ENCODE peak calls at places on chromosome 19, in eight cellular contexts. One of them, this sample, is unnamed. For H3K4me1, the result is how much of the 10 kb centered on the place peaks cover.

GRCh38 chr19:49142866-49143335 is 12.3 kb downstream of the HRC start:
- DNase-seq in GM23338: peak
- DNase-seq in fibroblast of lung: peak
- DNase-seq in PC-3: peak
- DNase-seq in HCT116: no peak
- DNase-seq in endothelial cell of umbilical vein: peak
- DNase-seq in neuronal stem cell: peak
- DNase-seq in neural progenitor cell: peak
- DNase-seq in this sample: peak

GRCh38 chr19:48506138-48506733 is 5.4 kb downstream of the LMTK3 start:
- DNase-seq in GM23338: peak
- DNase-seq in fibroblast of lung: peak
- DNase-seq in PC-3: peak
- DNase-seq in HCT116: no peak
- DNase-seq in endothelial cell of umbilical vein: no peak
- DNase-seq in neuronal stem cell: no peak
- DNase-seq in neural progenitor cell: peak
- DNase-seq in this sample: peak

GRCh38 chr19:17420267-17420924 is 549 bp downstream of the MVB12A start:
- DNase-seq in GM23338: peak
- DNase-seq in fibroblast of lung: peak
- DNase-seq in PC-3: peak
- DNase-seq in HCT116: no peak
- DNase-seq in endothelial cell of umbilical vein: peak
- DNase-seq in neuronal stem cell: no peak
- DNase-seq in neural progenitor cell: peak
- DNase-seq in this sample: peak

GRCh38 chr19:46732172-46732938 is 13.5 kb upstream of the FKRP start:
- DNase-seq in GM23338: no peak
- DNase-seq in fibroblast of lung: peak
- DNase-seq in PC-3: no peak
- DNase-seq in HCT116: no peak
- DNase-seq in endothelial cell of umbilical vein: no peak
- DNase-seq in neuronal stem cell: no peak
- DNase-seq in neural progenitor cell: no peak
- DNase-seq in this sample: no peak

GRCh38 chr19:11377237-11377636 is 2.8 kb downstream of the SWSAP1 start:
- DNase-seq in GM23338: peak
- DNase-seq in fibroblast of lung: peak
- DNase-seq in PC-3: peak
- DNase-seq in HCT116: no peak
- DNase-seq in endothelial cell of umbilical vein: peak
- DNase-seq in neuronal stem cell: no peak
- DNase-seq in neural progenitor cell: no peak
- DNase-seq in this sample: peak

GRCh38 chr19:29491491-29491890 is 34.3 kb upstream of the VSTM2B start:
- DNase-seq in GM23338: no peak
- DNase-seq in fibroblast of lung: no peak
- DNase-seq in PC-3: no peak
- DNase-seq in HCT116: no peak
- DNase-seq in endothelial cell of umbilical vein: no peak
- DNase-seq in neuronal stem cell: no peak
- DNase-seq in neural progenitor cell: no peak
- DNase-seq in this sample: no peak

GRCh38 chr19:11693505-11694499 is 44.9 kb downstream of the ZNF823 start:
- DNase-seq in GM23338: peak
- DNase-seq in fibroblast of lung: peak
- DNase-seq in PC-3: peak
- DNase-seq in HCT116: peak
- DNase-seq in endothelial cell of umbilical vein: no peak
- DNase-seq in neuronal stem cell: no peak
- DNase-seq in neural progenitor cell: peak
- DNase-seq in this sample: peak

GRCh38 chr19:30222428-30222873 is 149.7 kb upstream of the ZNF536 start:
- DNase-seq in GM23338: peak
- DNase-seq in fibroblast of lung: no peak
- DNase-seq in PC-3: no peak
- DNase-seq in HCT116: no peak
- DNase-seq in endothelial cell of umbilical vein: no peak
- DNase-seq in neuronal stem cell: no peak
- DNase-seq in neural progenitor cell: peak
- DNase-seq in this sample: peak

GRCh38 chr19:53771133-53771532 is 53.0 kb downstream of the NLRP12 start:
- DNase-seq in GM23338: peak
- DNase-seq in fibroblast of lung: no peak
- DNase-seq in PC-3: peak
- DNase-seq in HCT116: no peak
- DNase-seq in endothelial cell of umbilical vein: no peak
- DNase-seq in neuronal stem cell: no peak
- DNase-seq in neural progenitor cell: no peak
- DNase-seq in this sample: no peak

GRCh38 chr19:15615526-15615925 is 508 bp downstream of the CYP4F8 start:
- DNase-seq in GM23338: no peak
- DNase-seq in fibroblast of lung: no peak
- DNase-seq in PC-3: no peak
- DNase-seq in HCT116: no peak
- DNase-seq in endothelial cell of umbilical vein: no peak
- DNase-seq in neuronal stem cell: no peak
- DNase-seq in neural progenitor cell: no peak
- DNase-seq in this sample: no peak

GRCh38 chr19:11279505-11280236 is 16.3 kb upstream of the TSPAN16 start:
- DNase-seq in GM23338: no peak
- DNase-seq in fibroblast of lung: peak
- DNase-seq in PC-3: no peak
- DNase-seq in HCT116: no peak
- DNase-seq in endothelial cell of umbilical vein: no peak
- DNase-seq in neuronal stem cell: no peak
- DNase-seq in neural progenitor cell: no peak
- DNase-seq in this sample: no peak

GRCh38 chr19:20359933-20360720 is 193.1 kb downstream of the ZNF486 start:
- DNase-seq in GM23338: peak
- DNase-seq in fibroblast of lung: no peak
- DNase-seq in PC-3: peak
- DNase-seq in HCT116: no peak
- DNase-seq in endothelial cell of umbilical vein: no peak
- DNase-seq in neuronal stem cell: no peak
- DNase-seq in neural progenitor cell: peak
- DNase-seq in this sample: no peak

GRCh38 chr19:2305974-2306806 is 1.8 kb downstream of the LINGO3 start:
- DNase-seq in GM23338: no peak
- DNase-seq in fibroblast of lung: no peak
- DNase-seq in PC-3: no peak
- DNase-seq in HCT116: no peak
- DNase-seq in endothelial cell of umbilical vein: no peak
- DNase-seq in neuronal stem cell: no peak
- DNase-seq in neural progenitor cell: no peak
- DNase-seq in this sample: no peak

GRCh38 chr19:10126213-10126639 is 6.5 kb upstream of the EIF3G start:
- DNase-seq in GM23338: no peak
- DNase-seq in fibroblast of lung: no peak
- DNase-seq in PC-3: no peak
- DNase-seq in HCT116: no peak
- DNase-seq in endothelial cell of umbilical vein: no peak
- DNase-seq in neuronal stem cell: no peak
- DNase-seq in neural progenitor cell: no peak
- DNase-seq in this sample: no peak

GRCh38 chr19:3653865-3654513 is 27.4 kb upstream of the CACTIN start:
- DNase-seq in GM23338: peak
- DNase-seq in fibroblast of lung: no peak
- DNase-seq in PC-3: no peak
- DNase-seq in HCT116: no peak
- DNase-seq in endothelial cell of umbilical vein: no peak
- DNase-seq in neuronal stem cell: no peak
- DNase-seq in neural progenitor cell: peak
- DNase-seq in this sample: peak

GRCh38 chr19:27966390-27966816 is 1246.5 kb downstream of the UQCRFS1 start:
- DNase-seq in GM23338: peak
- DNase-seq in fibroblast of lung: no peak
- DNase-seq in PC-3: peak
- DNase-seq in HCT116: no peak
- DNase-seq in endothelial cell of umbilical vein: no peak
- DNase-seq in neuronal stem cell: no peak
- DNase-seq in neural progenitor cell: peak
- DNase-seq in this sample: peak

GRCh38 chr19:18225702-18226468 is at the start of gene PDE4C:
- DNase-seq in GM23338: peak
- DNase-seq in fibroblast of lung: no peak
- DNase-seq in PC-3: no peak
- DNase-seq in HCT116: no peak
- DNase-seq in endothelial cell of umbilical vein: peak
- DNase-seq in neuronal stem cell: no peak
- DNase-seq in neural progenitor cell: peak
- DNase-seq in this sample: peak

DNA sequence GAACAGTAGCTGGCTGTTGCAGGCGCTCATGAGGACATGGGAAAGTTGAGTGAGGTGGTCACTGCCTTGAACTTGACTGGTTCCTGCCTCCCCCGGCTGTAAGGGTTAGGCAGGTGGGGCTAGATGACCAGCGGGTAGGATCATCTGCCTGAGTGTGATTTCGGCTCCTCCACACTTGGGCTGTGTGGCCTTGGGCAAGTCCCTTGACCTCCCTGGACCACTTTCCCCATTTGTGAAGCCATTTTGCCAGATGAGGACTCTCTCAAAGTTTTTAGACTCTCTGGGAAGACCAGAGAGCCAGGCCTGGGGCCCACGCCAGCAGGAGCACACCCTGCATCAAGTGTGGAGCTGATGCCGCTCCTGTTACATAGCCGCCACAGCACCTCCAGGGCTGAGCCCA is 9.5 kb downstream of the PPP1R37 start:
- DNase-seq in GM23338: no peak
- DNase-seq in fibroblast of lung: no peak
- DNase-seq in PC-3: no peak
- DNase-seq in HCT116: no peak
- DNase-seq in endothelial cell of umbilical vein: no peak
- DNase-seq in neuronal stem cell: no peak
- DNase-seq in neural progenitor cell: no peak
- DNase-seq in this sample: no peak
- H3K4me2 ChIP-seq in GM23338: no peak
- H3K4me2 ChIP-seq in fibroblast of lung: peak
- H3K4me2 ChIP-seq in PC-3: no peak
- H3K4me2 ChIP-seq in HCT116: no peak
- H3K4me2 ChIP-seq in endothelial cell of umbilical vein: no peak
- H3K4me2 ChIP-seq in neuronal stem cell: no peak
- H3K4me2 ChIP-seq in neural progenitor cell: peak
- H3K4me2 ChIP-seq in this sample: no peak

DNA sequence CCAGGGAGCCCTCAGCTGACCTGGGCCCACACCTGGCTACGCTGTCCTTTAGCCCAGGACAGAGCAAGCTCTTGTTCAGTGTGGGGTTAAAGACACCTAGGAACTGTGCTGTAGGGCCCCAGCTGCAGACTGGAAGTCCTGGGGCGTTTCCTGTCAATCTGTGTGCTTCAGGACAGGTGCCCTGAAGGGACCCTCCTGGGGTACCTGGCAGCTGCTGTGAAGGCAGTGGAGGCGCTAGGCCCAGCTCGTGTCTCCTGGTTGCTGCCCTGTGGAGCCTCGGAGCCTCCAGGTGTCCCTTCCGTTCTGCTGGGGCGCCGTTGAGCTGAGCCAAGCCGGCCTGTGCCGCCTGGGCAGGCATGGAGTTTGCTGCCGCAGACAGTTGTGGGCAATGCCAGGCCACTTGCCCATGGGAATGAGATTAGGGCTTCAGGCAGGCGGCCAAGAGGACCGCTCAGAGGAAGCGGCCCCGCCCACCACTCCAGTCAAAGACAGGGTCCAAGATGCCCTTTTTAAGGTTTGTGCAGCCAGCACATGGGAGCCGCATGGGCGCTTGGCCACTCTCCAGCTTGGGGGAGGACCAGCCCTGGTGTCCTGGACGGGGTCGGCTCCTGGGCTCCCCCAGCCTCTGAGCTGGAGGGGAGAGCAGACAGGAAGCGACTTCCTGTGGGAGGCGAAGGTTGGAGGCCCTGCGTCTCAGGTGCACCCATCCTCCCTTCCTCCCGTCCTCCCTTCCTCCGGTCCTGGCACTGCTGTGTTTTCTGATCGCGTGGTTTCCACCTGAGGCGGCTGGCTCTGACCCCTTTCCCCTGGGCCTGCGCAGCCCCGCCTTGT is 4.0 kb downstream of the PTBP1 start:
- DNase-seq in GM23338: peak
- DNase-seq in fibroblast of lung: peak
- DNase-seq in PC-3: peak
- DNase-seq in HCT116: no peak
- DNase-seq in endothelial cell of umbilical vein: peak
- DNase-seq in neuronal stem cell: no peak
- DNase-seq in neural progenitor cell: no peak
- DNase-seq in this sample: peak
- H3K4me1 ChIP-seq in GM23338: under half
- H3K4me1 ChIP-seq in fibroblast of lung: under half
- H3K4me1 ChIP-seq in PC-3: under half
- H3K4me1 ChIP-seq in HCT116: under half
- H3K4me1 ChIP-seq in endothelial cell of umbilical vein: under half
- H3K4me1 ChIP-seq in neuronal stem cell: under half
- H3K4me1 ChIP-seq in neural progenitor cell: under half
- H3K4me1 ChIP-seq in this sample: under half

GRCh38 chr19:14405380-14405757 is 13.8 kb downstream of the DDX39A start:
- DNase-seq in GM23338: peak
- DNase-seq in fibroblast of lung: no peak
- DNase-seq in PC-3: no peak
- DNase-seq in HCT116: no peak
- DNase-seq in endothelial cell of umbilical vein: no peak
- DNase-seq in neuronal stem cell: peak
- DNase-seq in neural progenitor cell: peak
- DNase-seq in this sample: no peak

GRCh38 chr19:14400913-14401312 is 18.2 kb downstream of the DDX39A start:
- DNase-seq in GM23338: no peak
- DNase-seq in fibroblast of lung: peak
- DNase-seq in PC-3: no peak
- DNase-seq in HCT116: no peak
- DNase-seq in endothelial cell of umbilical vein: no peak
- DNase-seq in neuronal stem cell: no peak
- DNase-seq in neural progenitor cell: no peak
- DNase-seq in this sample: no peak

GRCh38 chr19:14404322-14404721 is 14.8 kb downstream of the DDX39A start:
- DNase-seq in GM23338: no peak
- DNase-seq in fibroblast of lung: no peak
- DNase-seq in PC-3: no peak
- DNase-seq in HCT116: no peak
- DNase-seq in endothelial cell of umbilical vein: no peak
- DNase-seq in neuronal stem cell: no peak
- DNase-seq in neural progenitor cell: no peak
- DNase-seq in this sample: no peak

GRCh38 chr19:14398563-14398962 is 17.3 kb downstream of the ADGRE5 start:
- DNase-seq in GM23338: no peak
- DNase-seq in fibroblast of lung: no peak
- DNase-seq in PC-3: no peak
- DNase-seq in HCT116: no peak
- DNase-seq in endothelial cell of umbilical vein: no peak
- DNase-seq in neuronal stem cell: no peak
- DNase-seq in neural progenitor cell: no peak
- DNase-seq in this sample: no peak

GRCh38 chr19:14401468-14401867 is 17.7 kb downstream of the DDX39A start:
- DNase-seq in GM23338: no peak
- DNase-seq in fibroblast of lung: no peak
- DNase-seq in PC-3: no peak
- DNase-seq in HCT116: no peak
- DNase-seq in endothelial cell of umbilical vein: no peak
- DNase-seq in neuronal stem cell: no peak
- DNase-seq in neural progenitor cell: no peak
- DNase-seq in this sample: no peak
- H3K4me2 ChIP-seq in GM23338: no peak
- H3K4me2 ChIP-seq in fibroblast of lung: no peak
- H3K4me2 ChIP-seq in PC-3: no peak
- H3K4me2 ChIP-seq in HCT116: peak
- H3K4me2 ChIP-seq in endothelial cell of umbilical vein: no peak
- H3K4me2 ChIP-seq in neuronal stem cell: no peak
- H3K4me2 ChIP-seq in neural progenitor cell: no peak
- H3K4me2 ChIP-seq in this sample: no peak

GRCh38 chr19:40603071-40603718 is 2.0 kb downstream of the LTBP4 start:
- DNase-seq in GM23338: peak
- DNase-seq in fibroblast of lung: peak
- DNase-seq in PC-3: peak
- DNase-seq in HCT116: no peak
- DNase-seq in endothelial cell of umbilical vein: peak
- DNase-seq in neuronal stem cell: no peak
- DNase-seq in neural progenitor cell: peak
- DNase-seq in this sample: peak
- H3K4me1 ChIP-seq in GM23338: under half
- H3K4me1 ChIP-seq in fibroblast of lung: under half
- H3K4me1 ChIP-seq in PC-3: under half
- H3K4me1 ChIP-seq in HCT116: under half
- H3K4me1 ChIP-seq in endothelial cell of umbilical vein: under half
- H3K4me1 ChIP-seq in neuronal stem cell: under half
- H3K4me1 ChIP-seq in neural progenitor cell: under half
- H3K4me1 ChIP-seq in this sample: under half

This sample was measured in GM23248.